ENCODE peak calls at places on chromosomes 13 and 19, in five cellular contexts. N, V, M, W and B are unnamed samples.

GRCh38 chr19:7904074-7905020 is 670 bp downstream of the MAP2K7 start:
- DNase-seq in W (no peak), V (peak), N (no peak), M (peak), B (peak)

GRCh38 chr13:45916859-45917418 is 65.4 kb upstream of the SIAH3 start:
- DNase-seq in N (no peak), M (no peak), V (no peak), W (no peak), B (no peak)

GRCh38 chr19:16203256-16204004 is 5.7 kb downstream of the AP1M1 start:
- DNase-seq in V (no peak), W (no peak), M (no peak), N (no peak), B (no peak)

GRCh38 chr13:24473646-24474045 is 38.9 kb downstream of the PARP4 start:
- DNase-seq in M (no peak), N (no peak), V (no peak), W (no peak), B (no peak)

GRCh38 chr19:51714848-51715247 is 8.9 kb downstream of the HAS1 start:
- DNase-seq in W (no peak), V (no peak), M (no peak), N (peak), B (no peak)

GRCh38 chr13:23966221-23966690 is 69.0 kb upstream of the C1QTNF9B start:
- DNase-seq in N (no peak), V (no peak), W (no peak), M (no peak), B (no peak)

GRCh38 chr19:48333467-48334384 is 8.4 kb downstream of the EMP3 start:
- DNase-seq in M (peak), W (peak), V (peak), N (peak), B (peak)

GRCh38 chr19:40806385-40807146 is 7.6 kb downstream of the EGLN2 start:
- DNase-seq in M (no peak), W (no peak), V (peak), N (peak), B (peak)

GRCh38 chr19:11191273-11191755 is 6.0 kb downstream of the KANK2 start:
- DNase-seq in N (peak), W (no peak), M (no peak), V (peak), B (peak)

GRCh38 chr19:3434630-3435553 is 45.4 kb downstream of the SMIM24 start:
- DNase-seq in V (peak), N (peak), W (no peak), M (peak), B (peak)

GRCh38 chr19:32857584-32857983 is 12.0 kb downstream of the SLC7A9 start:
- DNase-seq in V (no peak), W (no peak), M (no peak), N (no peak), B (no peak)

GRCh38 chr19:11554160-11554559 is 4.9 kb downstream of the ELOF1 start:
- DNase-seq in W (no peak), N (no peak), V (no peak), M (no peak), B (no peak)

GRCh38 chr13:21033224-21033855 is 28.0 kb downstream of the LATS2 start:
- DNase-seq in N (peak), V (no peak), M (no peak), W (peak), B (peak)

GRCh38 chr19:53982056-53982455 is 9.4 kb upstream of the CACNG6 start:
- DNase-seq in V (no peak), M (no peak), N (peak), W (no peak), B (no peak)

GRCh38 chr13:33262069-33262487 is 23.5 kb downstream of the STARD13 start:
- DNase-seq in M (no peak), N (no peak), V (no peak), W (no peak), B (no peak)

GRCh38 chr13:47216176-47216822 is 319.4 kb upstream of the HTR2A start:
- DNase-seq in W (no peak), V (no peak), N (peak), M (no peak), B (no peak)

GRCh38 chr19:11381535-11382369 is 2.4 kb downstream of the EPOR start:
- DNase-seq in M (no peak), V (peak), N (peak), W (peak), B (peak)

GRCh38 chr13:97982286-97982685 is 28.8 kb downstream of the IPO5 start:
- DNase-seq in N (peak), V (no peak), M (no peak), W (no peak), B (no peak)

GRCh38 chr19:58571575-58571947 is 1.6 kb downstream of the MZF1 start:
- DNase-seq in N (no peak), V (no peak), M (no peak), W (no peak), B (no peak)

GRCh38 chr19:8085606-8086464 is 33.3 kb downstream of the CCL25 start:
- DNase-seq in N (no peak), V (no peak), M (no peak), W (no peak), B (peak)

GRCh38 chr13:27966641-27967202 is 2.4 kb downstream of the CDX2 start:
- DNase-seq in M (no peak), W (no peak), V (peak), N (no peak), B (no peak)

GRCh38 chr19:52923782-52924593 is 760 bp upstream of the ZNF888 start:
- DNase-seq in N (peak), V (peak), M (no peak), W (no peak), B (peak)

GRCh38 chr13:31885994-31886393 is 145.6 kb upstream of the FRY start:
- DNase-seq in N (no peak), M (no peak), V (peak), W (no peak), B (no peak)

GRCh38 chr13:106354961-106355360 is 180.5 kb downstream of the EFNB2 start:
- DNase-seq in N (no peak), M (no peak), V (no peak), W (no peak), B (no peak)

GRCh38 chr13:29472317-29472961 is 123.0 kb downstream of the SLC7A1 start:
- DNase-seq in V (peak), W (no peak), M (no peak), N (peak), B (no peak)

GRCh38 chr13:76503756-76504155 is 382.4 kb downstream of the KCTD12 start:
- DNase-seq in V (no peak), N (no peak), W (no peak), M (peak), B (no peak)

GRCh38 chr13:46359731-46360130 is 27.3 kb downstream of the RUBCNL start:
- DNase-seq in W (no peak), V (no peak), N (peak), M (no peak), B (no peak)

GRCh38 chr19:7923295-7924191 is 2.4 kb downstream of the CTXN1 start:
- DNase-seq in V (no peak), N (no peak), W (no peak), M (no peak), B (no peak)

GRCh38 chr13:83350569-83350968 is 531.7 kb downstream of the SLITRK1 start:
- DNase-seq in V (no peak), N (peak), M (no peak), W (no peak), B (no peak)

GRCh38 chr19:7917292-7918061 is 2.7 kb upstream of the SNAPC2 start:
- DNase-seq in M (peak), W (no peak), N (peak), V (peak), B (no peak)

GRCh38 chr13:22108283-22108897 is 437.5 kb downstream of the FGF9 start:
- DNase-seq in W (no peak), M (no peak), N (no peak), V (no peak), B (no peak)

GRCh38 chr19:33241530-33242101 is 16.0 kb upstream of the SLC7A10 start:
- DNase-seq in M (no peak), W (no peak), N (peak), V (no peak), B (no peak)